ENCODE peak calls at places on chromosomes 1 and 21, in six cellular contexts. One of them, this sample, is unnamed.

GRCh38 chr1:236164273-236164672 is 21.9 kb downstream of the GPR137B start:
- DNase-seq in uterus: no peak
- DNase-seq in heart right ventricle: peak; percentile 53
- DNase-seq in tibial nerve: no peak
- DNase-seq in Peyer's patch: no peak
- DNase-seq in IMR-90: no peak
- DNase-seq in this sample: peak; percentile 70

GRCh38 chr1:75170006-75170405 is 35.8 kb downstream of the LHX8 start:
- DNase-seq in heart right ventricle: no peak
- DNase-seq in uterus: no peak
- DNase-seq in Peyer's patch: no peak
- DNase-seq in IMR-90: no peak
- DNase-seq in tibial nerve: no peak
- DNase-seq in this sample: no peak

GRCh38 chr1:246798606-246799496 is 74.6 kb downstream of the SCCPDH start:
- DNase-seq in heart right ventricle: no peak
- DNase-seq in tibial nerve: no peak
- DNase-seq in Peyer's patch: no peak
- DNase-seq in IMR-90: no peak
- DNase-seq in uterus: no peak
- DNase-seq in this sample: no peak

GRCh38 chr1:76659171-76659940 is 207.9 kb upstream of the ST6GALNAC5 start:
- DNase-seq in uterus: no peak
- DNase-seq in Peyer's patch: no peak
- DNase-seq in heart right ventricle: no peak
- DNase-seq in IMR-90: no peak
- DNase-seq in tibial nerve: no peak
- DNase-seq in this sample: no peak

GRCh38 chr1:37752583-37753471 is 12.1 kb downstream of the EPHA10 start:
- DNase-seq in IMR-90: no peak
- DNase-seq in heart right ventricle: no peak
- DNase-seq in tibial nerve: no peak
- DNase-seq in Peyer's patch: no peak
- DNase-seq in uterus: no peak
- DNase-seq in this sample: no peak

GRCh38 chr1:226110249-226111108 is 48.0 kb downstream of the H3-3A start:
- DNase-seq in Peyer's patch: peak; percentile 74
- DNase-seq in IMR-90: peak; percentile 58
- DNase-seq in tibial nerve: peak; percentile 52
- DNase-seq in heart right ventricle: peak; percentile 76
- DNase-seq in uterus: peak; percentile 64
- DNase-seq in this sample: peak; percentile 82

GRCh38 chr1:11634759-11635158 is 19.5 kb downstream of the FBXO2 start:
- DNase-seq in IMR-90: no peak
- DNase-seq in uterus: no peak
- DNase-seq in heart right ventricle: no peak
- DNase-seq in Peyer's patch: no peak
- DNase-seq in tibial nerve: no peak
- DNase-seq in this sample: no peak

GRCh38 chr1:32197837-32198236 is 2.6 kb upstream of the CCDC28B start:
- DNase-seq in uterus: no peak
- DNase-seq in heart right ventricle: no peak
- DNase-seq in Peyer's patch: no peak
- DNase-seq in tibial nerve: no peak
- DNase-seq in IMR-90: no peak
- DNase-seq in this sample: no peak

GRCh38 chr1:150789396-150789795 is 18.7 kb downstream of the CTSK start:
- DNase-seq in heart right ventricle: no peak
- DNase-seq in uterus: no peak
- DNase-seq in tibial nerve: peak; percentile 46
- DNase-seq in Peyer's patch: no peak
- DNase-seq in IMR-90: no peak
- DNase-seq in this sample: no peak

GRCh38 chr21:31339736-31340135 is 4.3 kb downstream of the TIAM1 start:
- DNase-seq in IMR-90: peak; percentile 42
- DNase-seq in tibial nerve: no peak
- DNase-seq in uterus: no peak
- DNase-seq in Peyer's patch: no peak
- DNase-seq in heart right ventricle: no peak
- DNase-seq in this sample: no peak

GRCh38 chr1:103220503-103221095 is 112.3 kb upstream of the COL11A1 start:
- DNase-seq in IMR-90: peak; percentile 69
- DNase-seq in heart right ventricle: no peak
- DNase-seq in tibial nerve: no peak
- DNase-seq in Peyer's patch: no peak
- DNase-seq in uterus: no peak
- DNase-seq in this sample: no peak

GRCh38 chr1:19393051-19393450 is 80.9 kb downstream of the SLC66A1 start:
- DNase-seq in uterus: no peak
- DNase-seq in heart right ventricle: no peak
- DNase-seq in tibial nerve: no peak
- DNase-seq in IMR-90: no peak
- DNase-seq in Peyer's patch: peak; percentile 64
- DNase-seq in this sample: no peak

GRCh38 chr1:100516854-100517253 is 21.1 kb upstream of the GPR88 start:
- DNase-seq in heart right ventricle: no peak
- DNase-seq in Peyer's patch: no peak
- DNase-seq in tibial nerve: no peak
- DNase-seq in uterus: no peak
- DNase-seq in IMR-90: no peak
- DNase-seq in this sample: no peak

GRCh38 chr1:118485757-118486156 is 300.7 kb upstream of the SPAG17 start:
- DNase-seq in IMR-90: no peak
- DNase-seq in Peyer's patch: no peak
- DNase-seq in uterus: no peak
- DNase-seq in tibial nerve: no peak
- DNase-seq in heart right ventricle: no peak
- DNase-seq in this sample: no peak

GRCh38 chr1:34379911-34380310 is 203.2 kb downstream of the C1orf94 start:
- DNase-seq in tibial nerve: no peak
- DNase-seq in uterus: no peak
- DNase-seq in Peyer's patch: no peak
- DNase-seq in IMR-90: no peak
- DNase-seq in heart right ventricle: no peak
- DNase-seq in this sample: no peak

GRCh38 chr1:231485029-231485784 is 43.3 kb upstream of the TSNAX start:
- DNase-seq in Peyer's patch: no peak
- DNase-seq in uterus: no peak
- DNase-seq in heart right ventricle: no peak
- DNase-seq in tibial nerve: no peak
- DNase-seq in IMR-90: peak; percentile 63
- DNase-seq in this sample: no peak

GRCh38 chr1:4946343-4946742 is 291.9 kb downstream of the AJAP1 start:
- DNase-seq in tibial nerve: no peak
- DNase-seq in uterus: no peak
- DNase-seq in Peyer's patch: no peak
- DNase-seq in heart right ventricle: no peak
- DNase-seq in IMR-90: no peak
- DNase-seq in this sample: no peak

GRCh38 chr1:91148641-91149069 is 126.8 kb upstream of the ZNF644 start:
- DNase-seq in IMR-90: no peak
- DNase-seq in Peyer's patch: no peak
- DNase-seq in uterus: no peak
- DNase-seq in tibial nerve: no peak
- DNase-seq in heart right ventricle: no peak
- DNase-seq in this sample: no peak

GRCh38 chr1:107058245-107059032 is 2.0 kb downstream of the PRMT6 start:
- DNase-seq in heart right ventricle: no peak
- DNase-seq in tibial nerve: no peak
- DNase-seq in uterus: no peak
- DNase-seq in Peyer's patch: no peak
- DNase-seq in IMR-90: no peak
- DNase-seq in this sample: no peak

GRCh38 chr1:211474426-211474825 is 17.5 kb downstream of the RD3 start:
- DNase-seq in uterus: no peak
- DNase-seq in tibial nerve: no peak
- DNase-seq in Peyer's patch: no peak
- DNase-seq in heart right ventricle: no peak
- DNase-seq in IMR-90: no peak
- DNase-seq in this sample: no peak

GRCh38 chr1:7299994-7300393 is 471.1 kb upstream of the VAMP3 start:
- DNase-seq in uterus: no peak
- DNase-seq in tibial nerve: no peak
- DNase-seq in IMR-90: peak; percentile 96
- DNase-seq in Peyer's patch: no peak
- DNase-seq in heart right ventricle: no peak
- DNase-seq in this sample: no peak

GRCh38 chr1:33454646-33455282 is 17.7 kb upstream of the ZSCAN20 start:
- DNase-seq in Peyer's patch: no peak
- DNase-seq in heart right ventricle: no peak
- DNase-seq in IMR-90: no peak
- DNase-seq in tibial nerve: no peak
- DNase-seq in uterus: no peak
- DNase-seq in this sample: no peak

GRCh38 chr1:187839873-187840272 is 1011.1 kb downstream of the PLA2G4A start:
- DNase-seq in uterus: no peak
- DNase-seq in IMR-90: no peak
- DNase-seq in heart right ventricle: no peak
- DNase-seq in tibial nerve: no peak
- DNase-seq in Peyer's patch: no peak
- DNase-seq in this sample: no peak

GRCh38 chr1:2208309-2209239 is 14.0 kb upstream of the FAAP20 start:
- DNase-seq in tibial nerve: peak; percentile 72
- DNase-seq in uterus: peak; percentile 76
- DNase-seq in heart right ventricle: peak; percentile 45
- DNase-seq in Peyer's patch: no peak
- DNase-seq in IMR-90: peak; percentile 88
- DNase-seq in this sample: peak; percentile 35

GRCh38 chr1:109807822-109808680 is 44.3 kb upstream of the EPS8L3 start:
- DNase-seq in tibial nerve: no peak
- DNase-seq in Peyer's patch: no peak
- DNase-seq in heart right ventricle: no peak
- DNase-seq in IMR-90: peak; percentile 59
- DNase-seq in uterus: peak; percentile 8
- DNase-seq in this sample: no peak

GRCh38 chr21:27108228-27108627 is 141.3 kb upstream of the ADAMTS5 start:
- DNase-seq in uterus: no peak
- DNase-seq in Peyer's patch: no peak
- DNase-seq in heart right ventricle: no peak
- DNase-seq in tibial nerve: no peak
- DNase-seq in IMR-90: peak; percentile 3
- DNase-seq in this sample: no peak

GRCh38 chr1:183234660-183235476 is 48.8 kb downstream of the LAMC2 start:
- DNase-seq in heart right ventricle: peak; percentile 34
- DNase-seq in IMR-90: peak; percentile 98
- DNase-seq in uterus: peak; percentile 81
- DNase-seq in Peyer's patch: no peak
- DNase-seq in tibial nerve: peak; percentile 77
- DNase-seq in this sample: peak; percentile 70

GRCh38 chr21:29300547-29301138 is 1.9 kb downstream of the BACH1 start:
- DNase-seq in tibial nerve: no peak
- DNase-seq in heart right ventricle: no peak
- DNase-seq in Peyer's patch: no peak
- DNase-seq in IMR-90: peak; percentile 56
- DNase-seq in uterus: no peak
- DNase-seq in this sample: no peak

DNA sequence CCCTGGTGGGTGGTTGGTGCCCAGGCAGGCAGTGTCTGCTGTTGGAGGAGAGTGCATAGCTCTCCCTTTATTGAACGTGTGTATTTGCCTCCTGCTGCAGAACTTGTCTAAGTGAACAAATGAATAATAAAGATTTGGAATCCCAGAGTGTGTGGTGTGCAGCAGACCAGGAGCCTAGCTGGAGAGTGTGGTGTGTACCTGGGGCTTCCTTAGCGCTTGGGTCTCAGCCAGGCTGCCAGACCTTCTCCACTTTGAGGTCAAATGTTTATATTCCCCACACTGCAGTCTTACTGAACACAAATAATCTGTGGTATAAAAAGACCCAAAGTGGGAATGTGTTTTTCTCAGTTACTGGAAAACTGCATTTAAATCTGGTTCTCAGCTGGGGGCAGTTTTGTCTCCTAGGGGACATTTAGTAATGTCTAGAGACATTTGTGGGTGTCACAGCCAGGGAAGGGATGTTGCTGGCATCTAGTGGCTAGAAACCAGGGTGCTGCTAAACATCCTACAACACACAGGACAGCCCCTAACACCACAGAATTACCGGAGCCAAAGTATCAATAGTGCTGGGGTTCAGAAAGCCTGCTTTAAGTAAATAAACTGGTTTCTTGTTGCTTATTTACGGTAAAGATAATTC is 23.6 kb downstream of the SLC37A1 start:
- DNase-seq in IMR-90: no peak
- DNase-seq in tibial nerve: no peak
- DNase-seq in uterus: no peak
- DNase-seq in Peyer's patch: no peak
- DNase-seq in heart right ventricle: no peak
- DNase-seq in this sample: no peak
- TF ChIP-seq CTCF in IMR-90: peak; percentile 16
- TF ChIP-seq CTCF in tibial nerve: no peak
- TF ChIP-seq CTCF in uterus: no peak
- TF ChIP-seq CTCF in Peyer's patch: peak; percentile 50
- TF ChIP-seq CTCF in heart right ventricle: no peak
- TF ChIP-seq CTCF in this sample: no peak

GRCh38 chr1:108129999-108130398 is 70.1 kb downstream of the SLC25A24 start:
- DNase-seq in uterus: no peak
- DNase-seq in IMR-90: no peak
- DNase-seq in Peyer's patch: no peak
- DNase-seq in heart right ventricle: no peak
- DNase-seq in tibial nerve: no peak
- DNase-seq in this sample: no peak
- H3K27ac ChIP-seq in uterus: no peak overlapping the region
- H3K27ac ChIP-seq in IMR-90: no peak overlapping the region
- H3K27ac ChIP-seq in Peyer's patch: no peak overlapping the region
- H3K27ac ChIP-seq in heart right ventricle: no peak overlapping the region
- H3K27ac ChIP-seq in tibial nerve: no peak overlapping the region
- H3K27ac ChIP-seq in this sample: no peak overlapping the region

GRCh38 chr1:40693425-40693824 is 1.9 kb downstream of the NFYC start:
- DNase-seq in tibial nerve: no peak
- DNase-seq in Peyer's patch: no peak
- DNase-seq in IMR-90: no peak
- DNase-seq in uterus: no peak
- DNase-seq in heart right ventricle: no peak
- DNase-seq in this sample: no peak
- H3K4me3 ChIP-seq in tibial nerve: no peak overlapping the region
- H3K4me3 ChIP-seq in Peyer's patch: no peak overlapping the region
- H3K4me3 ChIP-seq in IMR-90: no peak overlapping the region
- H3K4me3 ChIP-seq in uterus: no peak overlapping the region
- H3K4me3 ChIP-seq in heart right ventricle: no peak overlapping the region
- H3K4me3 ChIP-seq in this sample: no peak overlapping the region

GRCh38 chr1:153545067-153546055 is at the start of gene S100A4:
- DNase-seq in IMR-90: peak; percentile 83
- DNase-seq in Peyer's patch: peak; percentile 89
- DNase-seq in heart right ventricle: peak; percentile 95
- DNase-seq in tibial nerve: peak; percentile 94
- DNase-seq in uterus: peak; percentile 97
- DNase-seq in this sample: peak; percentile 96

GRCh38 chr1:153546371-153546770 is 765 bp upstream of the S100A4 start:
- DNase-seq in uterus: no peak
- DNase-seq in heart right ventricle: no peak
- DNase-seq in IMR-90: no peak
- DNase-seq in tibial nerve: no peak
- DNase-seq in Peyer's patch: no peak
- DNase-seq in this sample: no peak

GRCh38 chr1:153547560-153548551 is 1.2 kb downstream of the S100A3 start:
- DNase-seq in heart right ventricle: no peak
- DNase-seq in IMR-90: no peak
- DNase-seq in uterus: no peak
- DNase-seq in tibial nerve: no peak
- DNase-seq in Peyer's patch: no peak
- DNase-seq in this sample: peak; percentile 19

GRCh38 chr1:153548722-153549695 is at the start of gene S100A3:
- DNase-seq in IMR-90: peak; percentile 91
- DNase-seq in heart right ventricle: peak; percentile 62
- DNase-seq in tibial nerve: peak; percentile 67
- DNase-seq in Peyer's patch: no peak
- DNase-seq in uterus: peak; percentile 82
- DNase-seq in this sample: peak; percentile 88

GRCh38 chr1:153546796-153547559 is 1.4 kb upstream of the S100A4 start:
- DNase-seq in tibial nerve: no peak
- DNase-seq in IMR-90: no peak
- DNase-seq in uterus: no peak
- DNase-seq in Peyer's patch: no peak
- DNase-seq in heart right ventricle: no peak
- DNase-seq in this sample: peak; percentile 10
- TF ChIP-seq CTCF in tibial nerve: no peak
- TF ChIP-seq CTCF in IMR-90: no peak
- TF ChIP-seq CTCF in uterus: no peak
- TF ChIP-seq CTCF in Peyer's patch: no peak
- TF ChIP-seq CTCF in heart right ventricle: no peak
- TF ChIP-seq CTCF in this sample: no peak

This sample was measured in heart left ventricle.